ENCODE peak calls at places on chromosomes 3 and 15, in five cellular contexts. U, J, M, P and G are unnamed samples.

GRCh38 chr3:189797103-189797850 is 166.1 kb downstream of the TP63 start:
- DNase-seq in U (no peak), J (no peak), M (no peak), P (no peak), G (no peak)

GRCh38 chr15:26901036-26901435 is 34.2 kb downstream of the GABRA5 start:
- DNase-seq in U (no peak), J (no peak), M (no peak), P (no peak), G (no peak)

GRCh38 chr15:48636511-48636910 is 9.0 kb downstream of the FBN1 start:
- DNase-seq in U (no peak), J (no peak), M (no peak), P (no peak), G (no peak)

GRCh38 chr15:98599911-98600685 is 48.2 kb upstream of the IGF1R start:
- DNase-seq in U (no peak), J (no peak), M (no peak), P (no peak), G (no peak)

GRCh38 chr3:151226088-151226563 is 23.1 kb upstream of the GPR171 start:
- DNase-seq in U (no peak), J (peak; percentile 66), M (no peak), P (no peak), G (no peak)

GRCh38 chr15:58070801-58071418 is 5.4 kb upstream of the ALDH1A2 start:
- DNase-seq in U (no peak), J (peak; percentile 68), M (peak; percentile 74), P (peak; percentile 81), G (peak; percentile 19)

GRCh38 chr3:139319428-139320402 is 24.1 kb upstream of the MRPS22 start:
- DNase-seq in U (no peak), J (peak; percentile 24), M (no peak), P (no peak), G (no peak)

GRCh38 chr3:195269375-195270078 is 1.4 kb downstream of the XXYLT1 start:
- DNase-seq in U (no peak), J (no peak), M (no peak), P (no peak), G (no peak)

GRCh38 chr3:14286887-14287496 is 108.4 kb downstream of the LSM3 start:
- DNase-seq in U (no peak), J (no peak), M (no peak), P (no peak), G (no peak)

GRCh38 chr3:51963951-51964451 is 3.3 kb downstream of the PCBP4 start:
- DNase-seq in U (no peak), J (no peak), M (no peak), P (no peak), G (peak; percentile 64)

GRCh38 chr3:184540777-184541681 is 20.6 kb upstream of the EPHB3 start:
- DNase-seq in U (peak; percentile 59), J (peak; percentile 64), M (no peak), P (peak; percentile 77), G (no peak)

GRCh38 chr15:48644827-48645557 is 517 bp downstream of the FBN1 start:
- DNase-seq in U (no peak), J (peak; percentile 58), M (peak; percentile 65), P (peak; percentile 90), G (peak; percentile 87)

GRCh38 chr3:30720586-30721313 is 114.3 kb downstream of the TGFBR2 start:
- DNase-seq in U (no peak), J (peak; percentile 92), M (no peak), P (no peak), G (no peak)

GRCh38 chr3:120420855-120421570 is 29.8 kb downstream of the FSTL1 start:
- DNase-seq in U (no peak), J (no peak), M (no peak), P (no peak), G (no peak)
- H3K27ac ChIP-seq in U (no peak overlapping the region), J (no peak overlapping the region), M (peak overlapping the region; percentile 67), P (peak overlapping the region; percentile 97), G (no peak overlapping the region)

DNA sequence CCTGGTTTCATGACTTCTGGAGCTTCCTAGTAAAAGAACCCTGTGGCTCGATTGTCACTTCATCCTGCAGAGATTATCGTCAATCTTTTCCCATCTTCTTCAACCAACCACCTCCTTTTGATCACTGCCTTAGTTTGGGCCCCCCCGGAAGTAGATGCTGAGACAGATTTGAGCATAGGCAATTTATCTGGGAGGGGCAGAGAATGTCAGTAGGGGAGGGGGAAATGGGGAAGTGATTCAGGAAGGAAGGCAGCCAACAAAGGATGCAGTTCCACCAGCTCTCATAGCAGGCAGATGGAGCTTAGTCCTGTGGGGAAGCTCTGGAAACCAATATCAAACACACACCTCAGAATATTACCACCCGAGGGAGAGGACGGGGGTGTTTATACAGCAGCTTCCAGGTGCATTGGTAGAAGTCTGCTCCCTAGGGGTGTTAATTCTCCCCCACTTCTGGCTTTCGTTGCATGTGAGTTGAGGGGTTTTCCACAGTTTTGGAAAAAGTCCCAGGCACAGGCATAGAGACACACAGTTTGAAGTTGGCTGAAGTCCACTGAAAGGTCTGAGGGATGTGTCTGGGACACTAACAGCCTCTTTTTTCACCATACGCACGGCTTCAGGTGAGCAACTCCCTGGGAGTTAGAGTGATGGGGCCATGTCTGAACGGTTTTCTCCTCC is 91.6 kb upstream of the TNFAIP8L3 start:
- DNase-seq in U (no peak), J (no peak), M (no peak), P (no peak), G (no peak)
- H3K27ac ChIP-seq in U (no peak overlapping the region), J (no peak overlapping the region), M (no peak overlapping the region), P (no peak overlapping the region), G (no peak overlapping the region)

GRCh38 chr3:179945569-179945968 is 91.2 kb downstream of the PEX5L start:
- DNase-seq in U (no peak), J (no peak), M (no peak), P (no peak), G (no peak)
- H3K27ac ChIP-seq in U (no peak overlapping the region), J (no peak overlapping the region), M (no peak overlapping the region), P (no peak overlapping the region), G (peak overlapping the region; percentile 79)

DNA sequence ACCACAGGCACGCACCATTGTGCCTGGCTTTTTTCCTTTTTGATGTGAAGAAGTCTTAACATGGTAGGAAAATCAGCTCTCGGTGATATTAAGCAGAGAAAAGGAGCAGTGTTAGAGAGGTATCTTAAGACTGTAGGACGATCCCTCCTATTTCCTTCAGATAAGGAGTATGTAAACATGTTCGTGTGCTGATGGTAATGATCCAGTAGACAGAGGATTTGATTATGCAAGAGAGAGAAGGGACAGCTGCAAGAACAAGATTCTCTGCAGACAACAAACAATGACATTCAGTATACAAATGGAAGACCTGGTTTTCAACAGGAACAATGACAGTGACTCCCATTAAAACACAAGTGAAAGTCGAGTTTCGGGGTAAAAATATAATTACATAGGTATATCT is 95.1 kb upstream of the MELTF start:
- DNase-seq in U (no peak), J (no peak), M (no peak), P (no peak), G (no peak)
- H3K27ac ChIP-seq in U (no peak overlapping the region), J (no peak overlapping the region), M (no peak overlapping the region), P (no peak overlapping the region), G (peak overlapping the region; percentile 71)

GRCh38 chr3:126816323-126816722 is 112.3 kb downstream of the CHCHD6 start:
- DNase-seq in U (no peak), J (no peak), M (no peak), P (no peak), G (no peak)

GRCh38 chr3:126807795-126808194 is 103.8 kb downstream of the CHCHD6 start:
- DNase-seq in U (no peak), J (no peak), M (no peak), P (no peak), G (no peak)

GRCh38 chr3:126816956-126817777 is 113.1 kb downstream of the CHCHD6 start:
- DNase-seq in U (no peak), J (no peak), M (no peak), P (no peak), G (no peak)

DNA sequence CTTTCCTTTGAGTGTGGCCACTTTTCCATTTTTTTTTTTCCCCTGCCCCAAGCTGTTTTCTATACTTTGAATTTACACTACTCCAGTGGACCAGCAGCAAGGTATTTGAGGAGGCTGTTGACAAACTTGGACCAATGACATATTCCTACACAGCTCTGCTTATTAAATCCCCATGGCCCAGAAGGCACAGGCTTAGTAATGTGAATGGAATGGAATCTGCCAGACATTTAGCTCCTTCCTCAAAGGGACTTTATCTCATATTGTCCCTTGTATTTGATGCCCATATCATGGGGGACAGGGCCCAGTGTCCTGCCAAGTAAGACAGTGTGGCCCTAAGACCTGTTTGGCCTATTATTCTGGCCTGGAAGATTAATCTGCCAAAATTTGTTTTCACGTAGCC is 107.5 kb downstream of the CHCHD6 start:
- DNase-seq in U (no peak), J (no peak), M (no peak), P (no peak), G (no peak)
- H3K27ac ChIP-seq in U (no peak overlapping the region), J (no peak overlapping the region), M (no peak overlapping the region), P (no peak overlapping the region), G (no peak overlapping the region)